ENCODE peak calls at places on chromosomes 7 and 10, in four cellular contexts. U is HepG2, C is SK-N-SH, P is K562. R is an unnamed sample.
A peak's percentile ranks its signal among the peaks of the same experiment; 100 is the strongest.

GRCh38 chr7:122487131-122487530 is 182.6 kb upstream of the FEZF1 start:
- DNase-seq in U (no peak), C (no peak), P (no peak), R (no peak)

GRCh38 chr10:98748298-98748697 is 301.6 kb upstream of the HPS1 start:
- DNase-seq in U (peak; percentile 30), C (peak; percentile 24), P (peak; percentile 28), R (no peak)

GRCh38 chr7:99193527-99194214 is 14.2 kb downstream of the KPNA7 start:
- DNase-seq in U (no peak), C (no peak), P (no peak), R (no peak)

GRCh38 chr7:19920705-19921104 is 147.3 kb upstream of the TMEM196 start:
- DNase-seq in U (no peak), C (no peak), P (no peak), R (no peak)

GRCh38 chr7:5766321-5766761 is 15.1 kb downstream of the RNF216 start:
- DNase-seq in U (no peak), C (no peak), P (no peak), R (no peak)

GRCh38 chr7:45718464-45719330 is 144.5 kb downstream of the ADCY1 start:
- DNase-seq in U (no peak), C (no peak), P (no peak), R (no peak)

GRCh38 chr10:47311193-47311899 is 10.9 kb upstream of the GDF2 start:
- DNase-seq in U (no peak), C (no peak), P (peak; percentile 58), R (no peak)

GRCh38 chr10:628386-629045 is 61.0 kb downstream of the DIP2C start:
- DNase-seq in U (no peak), C (peak; percentile 69), P (no peak), R (no peak)

GRCh38 chr7:100190059-100190711 is 12.5 kb downstream of the STAG3 start:
- DNase-seq in U (peak; percentile 41), C (peak; percentile 23), P (peak; percentile 48), R (no peak)

GRCh38 chr10:80477813-80478212 is 23.7 kb downstream of the TSPAN14 start:
- DNase-seq in U (no peak), C (no peak), P (no peak), R (no peak)
- TF ChIP-seq TAF1 in U (no peak), C (no peak), P (no peak), R (no peak)

GRCh38 chr7:128673571-128673970 is 1.5 kb downstream of the GARIN1A start:
- DNase-seq in U (no peak), C (no peak), P (no peak), R (no peak)

GRCh38 chr7:128671992-128672391 is at the start of gene GARIN1A:
- DNase-seq in U (no peak), C (no peak), P (no peak), R (no peak)

GRCh38 chr7:128676665-128677064 is 4.6 kb downstream of the GARIN1A start:
- DNase-seq in U (no peak), C (no peak), P (no peak), R (no peak)

GRCh38 chr7:128672927-128673517 is 930 bp downstream of the GARIN1A start:
- DNase-seq in U (no peak), C (peak; percentile 60), P (peak; percentile 55), R (no peak)
- TF ChIP-seq MXI1 in U (no peak), C (no peak), P (no peak), R (no peak)

GRCh38 chr7:54704851-54705250 is 54.2 kb downstream of the SEC61G start:
- DNase-seq in U (no peak), C (no peak), P (no peak), R (no peak)
- H2AFZ ChIP-seq in U (no peak overlapping the region), C (no peak overlapping the region), P (no peak overlapping the region), R (no peak overlapping the region)

GRCh38 chr7:31814187-31814586 is 127.2 kb downstream of the PPP1R17 start:
- DNase-seq in U (peak; percentile 13), C (no peak), P (no peak), R (no peak)
- TF ChIP-seq TAF1 in U (no peak), C (no peak), P (no peak), R (no peak)

GRCh38 chr10:100775346-100775745 is 30.0 kb downstream of the PAX2 start:
- DNase-seq in U (no peak), C (peak; percentile 30), P (no peak), R (no peak)
- TF ChIP-seq MXI1 in U (no peak), C (no peak), P (no peak), R (no peak)

DNA sequence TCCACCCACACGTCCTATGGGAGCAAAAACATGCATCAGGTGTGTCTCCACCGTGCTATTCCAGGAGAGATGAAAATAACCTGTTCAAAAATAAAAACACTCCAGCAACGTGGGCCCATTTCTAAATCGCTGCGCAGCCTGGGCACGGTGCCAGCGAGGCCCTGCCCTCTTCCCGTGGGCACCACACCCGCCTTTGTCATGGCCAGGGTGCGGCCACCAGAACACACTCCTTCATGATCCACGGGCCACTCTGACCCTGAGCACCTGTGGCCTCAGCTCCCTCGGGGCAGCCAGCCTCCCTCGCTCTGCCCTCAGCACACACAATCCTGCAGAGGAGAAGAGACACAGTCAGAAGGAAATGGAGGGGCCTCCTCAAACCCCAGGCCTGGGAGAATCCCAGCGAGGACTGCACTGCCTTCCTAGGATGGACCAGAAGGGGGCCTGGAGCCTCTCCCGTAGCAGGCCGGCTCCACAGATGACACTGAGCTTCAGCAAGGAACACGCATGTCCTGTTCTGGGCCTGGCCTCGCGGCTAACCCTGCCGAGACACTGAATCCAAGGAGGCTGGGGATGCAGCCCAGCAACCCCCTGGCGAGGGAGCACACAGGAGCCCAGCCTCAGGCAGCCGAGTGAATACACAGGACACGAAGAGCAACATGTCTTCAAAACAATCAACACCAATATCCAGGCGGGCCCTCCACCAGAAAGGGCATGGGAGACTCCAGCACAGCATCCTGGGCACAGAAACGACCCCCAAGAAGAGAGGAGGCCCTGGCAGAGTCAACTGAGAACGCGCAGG is 169.0 kb downstream of the MAD1L1 start:
- DNase-seq in U (no peak), C (peak; percentile 75), P (no peak), R (no peak)
- H2AFZ ChIP-seq in U (no peak overlapping the region), C (no peak overlapping the region), P (no peak overlapping the region), R (no peak overlapping the region)

GRCh38 chr10:88249450-88249849 is 333.7 kb downstream of the RNLS start:
- DNase-seq in U (no peak), C (no peak), P (no peak), R (no peak)
- TF ChIP-seq TAF1 in U (no peak), C (no peak), P (no peak), R (no peak)

DNA sequence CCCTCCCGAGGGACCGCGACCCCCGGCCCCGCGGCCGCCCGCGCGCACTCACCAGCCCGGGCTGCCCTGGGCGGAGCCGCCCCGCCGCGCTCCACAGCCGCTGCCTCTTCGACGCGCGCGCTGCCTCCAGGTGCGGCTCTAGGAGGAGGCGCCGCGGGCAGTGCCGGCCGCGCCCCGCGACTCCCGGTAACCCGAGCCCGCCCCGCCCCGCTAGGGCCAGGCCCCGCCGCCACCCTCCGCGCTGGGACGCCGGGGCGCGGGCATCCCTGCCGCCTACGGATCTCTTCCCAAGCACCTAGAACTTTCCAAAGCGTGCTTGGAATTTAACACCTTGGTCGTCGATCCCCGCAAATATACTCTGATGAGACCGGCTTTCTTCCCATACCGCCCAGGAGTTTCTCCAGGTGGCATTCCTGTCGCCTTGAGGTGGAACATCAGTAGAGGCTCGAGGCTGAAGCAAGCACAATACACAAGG is at the start of gene SLC26A5:
- DNase-seq in U (no peak), C (peak; percentile 82), P (peak; percentile 74), R (no peak)
- TF ChIP-seq MXI1 in U (no peak), C (no peak), P (no peak), R (no peak)